ENCODE peak calls at places on chromosomes 7 and 10, in four cellular contexts. G is stimulated activated CD4-positive, alpha-beta T cell treated with anti-CD3 and anti-CD28 coated beads, Interleukin-12 subunit alpha, Interleukin-12 subunit beta, amount 100 ng/mL, for 4 hours; X is T-helper 17 cell; A is tibial artery. C is an unnamed sample.
A peak's percentile ranks its signal among the peaks of the same experiment; 100 is the strongest.

GRCh38 chr7:151459726-151460473 is 20.0 kb upstream of the CRYGN start:
- DNase-seq in A (peak; percentile 93), X (no peak), G (no peak), C (no peak)

GRCh38 chr7:140327261-140327661 is 71.1 kb downstream of the SLC37A3 start:
- DNase-seq in X (no peak), G (no peak), A (no peak), C (no peak)

GRCh38 chr10:36362257-36362656 is 720.2 kb upstream of the FZD8 start:
- DNase-seq in X (no peak), G (no peak), A (no peak), C (no peak)

GRCh38 chr10:77501152-77501845 is 136.3 kb downstream of the KCNMA1 start:
- DNase-seq in X (no peak), A (peak; percentile 44), G (no peak), C (peak; percentile 23)

GRCh38 chr7:143390098-143390772 is 9.1 kb downstream of the ZYX start:
- DNase-seq in A (no peak), G (no peak), X (no peak), C (no peak)

GRCh38 chr7:13801669-13802068 is 187.8 kb downstream of the ETV1 start:
- DNase-seq in A (no peak), G (no peak), X (no peak), C (no peak)

GRCh38 chr10:75402486-75403143 is 1.1 kb upstream of the ZNF503 start:
- DNase-seq in A (peak; percentile 28), X (no peak), G (no peak), C (no peak)

GRCh38 chr7:83005410-83005809 is 157.3 kb downstream of the PCLO start:
- DNase-seq in X (no peak), A (no peak), G (no peak), C (no peak)